ENCODE peak calls at places on chromosomes 12 and 14, in seven cellular contexts. O is tibial artery; J is OCI-LY7; A is Karpas-422; W is keratinocyte; L is CD4-positive, alpha-beta memory T cell; S is CD4-positive, alpha-beta T cell. C is an unnamed sample.

GRCh38 chr12:67928621-67929369 is 60.5 kb upstream of the IFNG-AS1 start:
- DNase-seq in J (no peak), O (no peak), A (no peak), W (no peak), L (no peak), S (no peak), C (no peak)

GRCh38 chr12:56338643-56339422 is at the start of gene IL23A:
- DNase-seq in W (peak), L (peak), S (peak), A (no peak), J (peak), O (no peak), C (no peak)

GRCh38 chr12:12510141-12510540 is 52.5 kb downstream of the DUSP16 start:
- DNase-seq in J (no peak), O (no peak), S (no peak), W (peak), A (no peak), L (no peak), C (no peak)

GRCh38 chr14:70357985-70358384 is 1.5 kb downstream of the COX16 start:
- DNase-seq in O (no peak), S (no peak), J (no peak), A (peak), L (no peak), W (no peak), C (no peak)

GRCh38 chr14:99649219-99649618 is 4.3 kb downstream of the HHIPL1 start:
- DNase-seq in O (no peak), L (no peak), W (no peak), A (no peak), J (no peak), S (no peak), C (no peak)

GRCh38 chr14:97459180-97459579 is 662.0 kb downstream of the VRK1 start:
- DNase-seq in S (no peak), L (no peak), A (no peak), O (no peak), J (no peak), W (no peak), C (no peak)

GRCh38 chr14:51676549-51676948 is 24.8 kb downstream of the FRMD6 start:
- DNase-seq in J (no peak), A (no peak), S (no peak), L (no peak), W (no peak), O (no peak), C (no peak)

GRCh38 chr12:6925543-6926279 is 2.0 kb upstream of the ATN1 start:
- DNase-seq in L (no peak), J (no peak), A (peak), W (no peak), S (no peak), O (peak), C (peak)

GRCh38 chr12:5022465-5023061 is 21.1 kb upstream of the KCNA5 start:
- DNase-seq in J (peak), A (peak), W (no peak), O (no peak), S (peak), L (no peak), C (peak)

GRCh38 chr14:24837280-24838046 is 203.5 kb upstream of the GZMB start:
- DNase-seq in J (no peak), W (no peak), L (no peak), S (no peak), A (no peak), O (no peak), C (no peak)

GRCh38 chr14:67537736-67538135 is 4.6 kb downstream of the PLEKHH1 start:
- DNase-seq in J (no peak), W (no peak), L (no peak), A (no peak), S (no peak), O (no peak), C (no peak)

GRCh38 chr12:57853864-57854556 is 7.5 kb upstream of the CTDSP2 start:
- DNase-seq in S (no peak), L (no peak), J (no peak), A (no peak), O (no peak), W (no peak), C (no peak)

GRCh38 chr12:69952890-69953289 is 127.9 kb downstream of the MYRFL start:
- DNase-seq in S (no peak), O (no peak), J (no peak), A (no peak), W (no peak), L (no peak), C (no peak)

GRCh38 chr12:115934046-115934445 is 343.4 kb downstream of the MED13L start:
- DNase-seq in S (no peak), L (no peak), W (no peak), A (no peak), J (no peak), O (peak), C (no peak)

GRCh38 chr12:91989143-91989542 is 156.5 kb downstream of the BTG1 start:
- DNase-seq in O (no peak), S (no peak), W (no peak), A (no peak), L (no peak), J (no peak), C (no peak)

GRCh38 chr14:76514599-76514998 is 138.7 kb downstream of the ESRRB start:
- DNase-seq in L (no peak), A (peak), O (no peak), J (peak), S (no peak), W (peak), C (no peak)

GRCh38 chr14:71688576-71688975 is 243.7 kb upstream of the RGS6 start:
- DNase-seq in J (no peak), L (no peak), S (no peak), O (no peak), W (no peak), A (no peak), C (no peak)

GRCh38 chr14:71687115-71687836 is 245.0 kb upstream of the RGS6 start:
- DNase-seq in A (no peak), J (no peak), S (no peak), O (no peak), W (no peak), L (no peak), C (no peak)

GRCh38 chr14:71684323-71684722 is 247.9 kb upstream of the RGS6 start:
- DNase-seq in J (no peak), L (no peak), W (no peak), A (no peak), O (no peak), S (no peak), C (no peak)

GRCh38 chr14:71690478-71690877 is 241.8 kb upstream of the RGS6 start:
- DNase-seq in J (no peak), A (no peak), L (no peak), S (no peak), W (no peak), O (no peak), C (no peak)

GRCh38 chr14:71686677-71687076 is 245.6 kb upstream of the RGS6 start:
- DNase-seq in L (no peak), S (no peak), A (no peak), W (no peak), O (peak), J (no peak), C (no peak)
- H3K27ac ChIP-seq in L (no peak), S (no peak), A (no peak), W (no peak), O (peak), J (no peak), C (no peak)

GRCh38 chr12:121289962-121290361 is 6.5 kb downstream of the CAMKK2 start:
- DNase-seq in A (no peak), S (no peak), W (no peak), O (no peak), L (no peak), J (no peak), C (no peak)

GRCh38 chr12:121290410-121290809 is 6.1 kb downstream of the CAMKK2 start:
- DNase-seq in W (no peak), O (no peak), A (no peak), S (no peak), L (no peak), J (no peak), C (no peak)

GRCh38 chr12:121287267-121287954 is 9.1 kb downstream of the CAMKK2 start:
- DNase-seq in L (no peak), J (no peak), A (no peak), O (no peak), W (no peak), S (no peak), C (no peak)

GRCh38 chr12:121288158-121288848 is 8.2 kb downstream of the CAMKK2 start:
- DNase-seq in L (no peak), S (no peak), J (no peak), A (no peak), W (no peak), O (no peak), C (no peak)

DNA sequence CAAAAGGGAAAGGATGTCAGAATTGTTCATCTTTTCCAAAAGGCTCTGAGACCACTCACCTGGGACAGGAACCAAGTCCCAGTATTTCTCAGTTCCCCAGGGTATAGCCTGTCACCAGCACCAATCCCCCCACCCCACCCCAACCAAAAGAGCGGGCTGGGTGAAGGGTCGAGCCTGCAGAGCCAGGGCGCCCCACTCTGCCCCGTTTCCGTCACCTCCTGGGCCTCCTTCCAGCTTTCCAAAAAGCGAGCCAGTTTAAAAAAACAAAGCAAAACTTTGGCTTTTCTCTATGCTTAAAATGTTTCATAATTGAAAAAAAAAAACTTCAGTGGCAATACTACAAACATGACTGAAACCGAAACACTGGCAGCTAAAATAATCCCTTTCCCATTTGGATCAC is 7.6 kb downstream of the CAMKK2 start:
- DNase-seq in W (no peak), O (no peak), L (no peak), S (no peak), J (no peak), A (no peak), C (no peak)
- H3K27ac ChIP-seq in W (no peak), O (peak), L (no peak), S (no peak), J (no peak), A (no peak), C (no peak)

DNA sequence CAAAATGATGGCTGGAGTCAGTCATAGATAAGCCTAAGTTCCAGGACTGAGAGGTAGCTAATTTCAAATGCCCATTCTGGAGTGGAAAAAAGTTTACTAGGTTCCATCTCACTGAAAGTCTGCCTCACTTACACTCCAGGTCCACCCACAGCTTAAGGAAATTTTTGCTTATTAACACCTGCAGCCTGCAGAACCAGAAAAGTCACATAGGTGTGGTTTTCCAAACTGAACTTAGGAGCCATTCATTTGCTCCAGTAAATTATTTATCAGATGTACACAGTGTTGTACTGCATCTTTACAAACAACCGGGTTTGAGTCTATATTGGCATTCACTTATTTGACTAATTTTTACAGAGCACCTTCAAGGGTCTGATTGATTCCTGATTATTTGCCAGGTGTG is 157.4 kb upstream of the ARID2 start:
- DNase-seq in L (no peak), A (no peak), J (no peak), W (no peak), O (no peak), S (no peak), C (no peak)
- H3K27ac ChIP-seq in L (no peak), A (no peak), J (no peak), W (no peak), O (no peak), S (no peak), C (no peak)

GRCh38 chr12:100185361-100185894 is 15.2 kb upstream of the ACTR6 start:
- DNase-seq in S (no peak), A (no peak), O (no peak), W (no peak), L (no peak), J (no peak), C (no peak)
- H3K27ac ChIP-seq in S (no peak), A (no peak), O (peak), W (no peak), L (no peak), J (no peak), C (no peak)

GRCh38 chr12:94172973-94173372 is 24.6 kb downstream of the PLXNC1 start:
- DNase-seq in O (peak), J (no peak), A (no peak), L (no peak), W (no peak), S (no peak), C (no peak)
- H3K27ac ChIP-seq in O (no peak), J (no peak), A (no peak), L (no peak), W (no peak), S (no peak), C (no peak)

DNA sequence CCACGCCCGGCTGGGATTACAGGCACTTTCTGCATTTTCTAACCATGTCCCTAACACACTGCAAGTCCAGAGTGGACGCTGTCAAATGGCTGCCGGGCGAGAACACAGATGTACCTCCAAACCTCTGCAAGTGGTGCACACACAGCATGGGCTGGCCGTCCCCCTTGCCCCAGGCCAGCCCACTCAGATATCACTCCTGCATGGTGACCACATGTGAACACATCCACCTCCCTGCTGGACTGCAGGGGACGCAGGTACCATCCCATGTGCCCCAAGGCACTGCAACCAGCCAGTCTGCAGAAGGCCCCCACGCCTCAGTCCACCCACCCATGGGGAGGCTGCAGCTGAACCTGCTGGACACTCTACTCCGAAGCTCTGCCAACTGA is 14.0 kb downstream of the BRF1 start:
- DNase-seq in O (no peak), S (no peak), J (no peak), L (no peak), A (no peak), W (no peak), C (no peak)
- H3K27ac ChIP-seq in O (no peak), S (no peak), J (no peak), L (no peak), A (no peak), W (no peak), C (peak)

DNA sequence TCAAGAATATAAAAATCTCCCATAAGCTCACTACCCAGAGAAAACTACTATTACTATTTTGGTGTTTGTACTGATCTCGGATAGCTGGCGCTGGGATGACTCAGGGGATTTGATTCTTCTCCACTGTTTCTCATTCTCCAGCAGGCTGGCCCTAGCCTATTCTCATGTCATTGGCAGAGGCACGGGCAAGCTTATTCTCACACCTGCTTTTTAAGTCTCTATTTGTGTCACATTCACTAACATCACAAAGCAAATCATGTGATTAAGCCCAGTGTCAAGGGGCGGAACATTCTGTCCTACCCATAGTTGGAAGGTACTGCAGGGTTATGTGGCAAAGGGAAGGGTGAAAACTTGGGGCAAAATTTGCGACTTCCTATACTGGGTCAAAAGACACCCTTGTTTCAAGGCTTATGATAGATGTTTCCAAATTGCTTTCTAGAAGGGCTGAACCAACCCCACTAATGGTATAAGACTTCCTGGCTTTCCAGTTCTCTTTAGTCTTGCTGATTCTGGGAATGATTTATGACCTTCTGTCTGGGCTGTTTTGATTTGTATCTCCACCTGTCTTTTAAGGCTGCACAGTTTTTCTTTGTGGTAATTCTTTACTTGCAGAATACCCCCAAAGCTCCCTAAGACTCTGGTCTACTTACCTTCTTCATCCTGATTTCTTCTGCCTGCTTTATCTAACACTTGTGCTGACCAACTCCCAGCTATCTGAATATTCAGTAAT is 406.4 kb downstream of the NRXN3 start:
- DNase-seq in J (no peak), S (no peak), W (no peak), A (no peak), L (no peak), O (no peak), C (no peak)
- H3K27ac ChIP-seq in J (no peak), S (no peak), W (no peak), A (no peak), L (no peak), O (no peak), C (no peak)

DNA sequence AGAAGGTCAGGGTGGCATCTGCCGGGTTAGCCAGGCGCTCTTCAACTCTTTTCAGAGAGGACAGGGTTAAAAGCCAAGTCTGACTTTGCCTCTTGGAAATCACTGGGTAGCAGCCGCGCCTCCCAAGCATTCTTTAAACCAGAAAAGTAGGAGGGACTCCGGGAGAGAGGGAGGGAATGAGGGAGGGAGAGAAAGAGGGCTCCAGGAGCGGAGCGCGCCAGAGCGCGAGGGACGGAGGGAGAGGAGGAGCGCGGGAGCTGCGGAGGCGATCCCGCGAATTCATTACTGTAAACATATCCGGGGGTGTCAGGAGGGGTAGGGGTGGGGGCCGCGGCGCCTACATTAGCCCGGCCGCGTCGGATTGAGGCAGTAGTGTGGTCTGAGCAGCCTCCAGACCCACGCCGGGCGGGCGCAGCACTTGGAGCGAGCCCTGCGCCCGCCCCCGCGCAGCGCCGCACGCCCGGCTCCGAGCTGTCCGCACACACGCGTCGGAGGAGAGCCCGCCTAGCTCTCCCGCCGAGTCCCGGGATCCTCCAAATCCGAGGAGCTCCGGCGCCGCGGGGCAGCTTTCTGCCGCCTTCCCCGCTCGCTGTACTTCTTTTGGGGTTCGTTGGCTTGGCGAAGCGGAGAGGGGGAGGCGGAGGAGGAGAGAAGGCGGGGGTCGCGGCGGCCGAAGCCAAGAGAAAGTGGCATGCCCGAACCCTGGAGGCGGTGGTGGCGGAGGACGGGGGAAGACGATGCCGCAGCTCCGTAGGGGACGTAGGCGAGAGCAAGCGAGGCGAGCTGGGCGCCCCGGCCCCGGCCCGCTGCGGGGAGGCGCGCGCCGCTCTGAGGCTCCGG is 3.3 kb downstream of the FLRT2 start:
- DNase-seq in S (no peak), J (no peak), O (peak), L (no peak), A (no peak), W (no peak), C (no peak)
- H3K27ac ChIP-seq in S (no peak), J (no peak), O (peak), L (no peak), A (no peak), W (peak), C (no peak)

C was measured in substantia nigra.